ENCODE peak calls at places on chromosome 3, in nine cellular contexts. G, R, T, L, U, Q, F, H and X are unnamed samples.

GRCh38 chr3:1346386-1346785 is 253.6 kb downstream of the CNTN6 start:
- DNase-seq in G (no peak), R (no peak), T (no peak), L (no peak), U (no peak), Q (no peak), F (no peak), H (no peak), X (no peak)

GRCh38 chr3:14415501-14415900 is 13.1 kb downstream of the SLC6A6 start:
- DNase-seq in G (no peak), R (no peak), T (no peak), L (no peak), U (no peak), Q (no peak), F (no peak), H (no peak), X (no peak)

GRCh38 chr3:139533781-139534443 is 5.6 kb downstream of the RBP1 start:
- DNase-seq in G (no peak), R (no peak), T (no peak), L (peak), U (peak), Q (no peak), F (no peak), H (no peak), X (no peak)

GRCh38 chr3:172869356-172869755 is 118.8 kb downstream of the ECT2 start:
- DNase-seq in G (no peak), R (no peak), T (no peak), L (peak), U (no peak), Q (peak), F (no peak), H (peak), X (no peak)

GRCh38 chr3:100864471-100865268 is 128.6 kb downstream of the ABI3BP start:
- DNase-seq in G (no peak), R (no peak), T (no peak), L (no peak), U (no peak), Q (no peak), F (no peak), H (no peak), X (no peak)

GRCh38 chr3:194089357-194090177 is 46.4 kb upstream of the HES1 start:
- DNase-seq in G (no peak), R (no peak), T (peak), L (peak), U (no peak), Q (peak), F (peak), H (no peak), X (no peak)

GRCh38 chr3:125126323-125126722 is 70.5 kb upstream of the HEG1 start:
- DNase-seq in G (no peak), R (no peak), T (no peak), L (no peak), U (no peak), Q (no peak), F (no peak), H (no peak), X (no peak)

GRCh38 chr3:128358156-128358895 is 108.4 kb downstream of the DNAJB8 start:
- DNase-seq in G (no peak), R (no peak), T (no peak), L (no peak), U (no peak), Q (no peak), F (no peak), H (no peak), X (no peak)

GRCh38 chr3:54557538-54558419 is 370.1 kb downstream of the LRTM1 start:
- DNase-seq in G (no peak), R (no peak), T (no peak), L (no peak), U (no peak), Q (no peak), F (no peak), H (peak), X (no peak)

GRCh38 chr3:16759227-16759903 is 125.4 kb upstream of the PLCL2 start:
- DNase-seq in G (no peak), R (no peak), T (no peak), L (no peak), U (no peak), Q (no peak), F (no peak), H (no peak), X (no peak)

GRCh38 chr3:8445861-8446260 is 55.8 kb upstream of the LMCD1 start:
- DNase-seq in G (no peak), R (no peak), T (no peak), L (peak), U (no peak), Q (no peak), F (no peak), H (no peak), X (no peak)

GRCh38 chr3:23691343-23691895 is 114.3 kb upstream of the UBE2E1 start:
- DNase-seq in G (no peak), R (no peak), T (peak), L (no peak), U (no peak), Q (no peak), F (no peak), H (no peak), X (no peak)

GRCh38 chr3:193980326-193980725 is 155.6 kb upstream of the HES1 start:
- DNase-seq in G (no peak), R (no peak), T (no peak), L (no peak), U (no peak), Q (no peak), F (no peak), H (no peak), X (no peak)

GRCh38 chr3:28601291-28601690 is 252.7 kb upstream of the AZI2 start:
- DNase-seq in G (no peak), R (no peak), T (no peak), L (no peak), U (no peak), Q (no peak), F (no peak), H (no peak), X (no peak)

GRCh38 chr3:69294014-69294771 is 91.7 kb downstream of the FRMD4B start:
- DNase-seq in G (no peak), R (no peak), T (no peak), L (peak), U (no peak), Q (no peak), F (no peak), H (no peak), X (no peak)

GRCh38 chr3:123467051-123467450 is 18.2 kb upstream of the ADCY5 start:
- DNase-seq in G (no peak), R (no peak), T (no peak), L (no peak), U (no peak), Q (no peak), F (no peak), H (no peak), X (no peak)